ENCODE peak calls at places on chromosomes 11 and 22, in ten cellular contexts. One of them, this sample, is unnamed.

GRCh38 chr22:48799227-48799970 is 1028.3 kb downstream of the BRD1 start:
- DNase-seq in kidney epithelial cell: no peak
- DNase-seq in pancreas: no peak
- DNase-seq in prostate gland: no peak
- DNase-seq in cardiac muscle cell: no peak
- DNase-seq in Peyer's patch: no peak
- DNase-seq in GM06990: no peak
- DNase-seq in sigmoid colon: peak
- DNase-seq in gastrocnemius medialis: no peak
- DNase-seq in NB4: no peak
- DNase-seq in this sample: no peak

GRCh38 chr11:63212742-63213141 is 30.7 kb downstream of the SLC22A25 start:
- DNase-seq in kidney epithelial cell: no peak
- DNase-seq in pancreas: peak
- DNase-seq in prostate gland: no peak
- DNase-seq in cardiac muscle cell: peak
- DNase-seq in Peyer's patch: no peak
- DNase-seq in GM06990: no peak
- DNase-seq in sigmoid colon: no peak
- DNase-seq in gastrocnemius medialis: no peak
- DNase-seq in NB4: peak
- DNase-seq in this sample: peak

GRCh38 chr11:125950696-125951645 is 5.1 kb downstream of the VSIG10L2 start:
- DNase-seq in kidney epithelial cell: no peak
- DNase-seq in pancreas: peak
- DNase-seq in prostate gland: no peak
- DNase-seq in cardiac muscle cell: peak
- DNase-seq in Peyer's patch: no peak
- DNase-seq in GM06990: no peak
- DNase-seq in sigmoid colon: peak
- DNase-seq in gastrocnemius medialis: no peak
- DNase-seq in NB4: no peak
- DNase-seq in this sample: peak

GRCh38 chr22:20431520-20432237 is 5.9 kb downstream of the SCARF2 start:
- DNase-seq in kidney epithelial cell: no peak
- DNase-seq in pancreas: no peak
- DNase-seq in prostate gland: no peak
- DNase-seq in cardiac muscle cell: no peak
- DNase-seq in Peyer's patch: no peak
- DNase-seq in GM06990: no peak
- DNase-seq in sigmoid colon: peak
- DNase-seq in gastrocnemius medialis: no peak
- DNase-seq in NB4: no peak
- DNase-seq in this sample: no peak

GRCh38 chr22:44386386-44387035 is 73.8 kb upstream of the SHISAL1 start:
- DNase-seq in kidney epithelial cell: no peak
- DNase-seq in pancreas: no peak
- DNase-seq in prostate gland: no peak
- DNase-seq in cardiac muscle cell: no peak
- DNase-seq in Peyer's patch: no peak
- DNase-seq in GM06990: no peak
- DNase-seq in sigmoid colon: peak
- DNase-seq in gastrocnemius medialis: no peak
- DNase-seq in NB4: no peak
- DNase-seq in this sample: no peak

GRCh38 chr11:37370817-37371216 is 772.8 kb upstream of the RAG2 start:
- DNase-seq in kidney epithelial cell: peak
- DNase-seq in pancreas: no peak
- DNase-seq in prostate gland: no peak
- DNase-seq in cardiac muscle cell: no peak
- DNase-seq in Peyer's patch: no peak
- DNase-seq in GM06990: no peak
- DNase-seq in sigmoid colon: no peak
- DNase-seq in gastrocnemius medialis: no peak
- DNase-seq in NB4: no peak
- DNase-seq in this sample: no peak

GRCh38 chr11:131157678-131158077 is 212.7 kb upstream of the NTM start:
- DNase-seq in kidney epithelial cell: no peak
- DNase-seq in pancreas: no peak
- DNase-seq in prostate gland: no peak
- DNase-seq in cardiac muscle cell: no peak
- DNase-seq in Peyer's patch: no peak
- DNase-seq in GM06990: no peak
- DNase-seq in sigmoid colon: no peak
- DNase-seq in gastrocnemius medialis: no peak
- DNase-seq in NB4: no peak
- DNase-seq in this sample: no peak

GRCh38 chr11:124897681-124898680 is at the start of gene ROBO4:
- DNase-seq in kidney epithelial cell: peak
- DNase-seq in pancreas: no peak
- DNase-seq in prostate gland: no peak
- DNase-seq in cardiac muscle cell: peak
- DNase-seq in Peyer's patch: no peak
- DNase-seq in GM06990: no peak
- DNase-seq in sigmoid colon: peak
- DNase-seq in gastrocnemius medialis: no peak
- DNase-seq in NB4: no peak
- DNase-seq in this sample: peak

GRCh38 chr11:119671561-119672015 is 57.4 kb downstream of the NECTIN1 start:
- DNase-seq in kidney epithelial cell: no peak
- DNase-seq in pancreas: no peak
- DNase-seq in prostate gland: no peak
- DNase-seq in cardiac muscle cell: peak
- DNase-seq in Peyer's patch: no peak
- DNase-seq in GM06990: no peak
- DNase-seq in sigmoid colon: no peak
- DNase-seq in gastrocnemius medialis: no peak
- DNase-seq in NB4: no peak
- DNase-seq in this sample: peak

GRCh38 chr11:128598755-128599154 is 11.4 kb upstream of the ETS1 start:
- DNase-seq in kidney epithelial cell: no peak
- DNase-seq in pancreas: no peak
- DNase-seq in prostate gland: no peak
- DNase-seq in cardiac muscle cell: no peak
- DNase-seq in Peyer's patch: no peak
- DNase-seq in GM06990: no peak
- DNase-seq in sigmoid colon: no peak
- DNase-seq in gastrocnemius medialis: no peak
- DNase-seq in NB4: no peak
- DNase-seq in this sample: no peak

GRCh38 chr11:2797741-2798361 is 87.7 kb downstream of the CDKN1C start:
- DNase-seq in kidney epithelial cell: no peak
- DNase-seq in pancreas: no peak
- DNase-seq in prostate gland: no peak
- DNase-seq in cardiac muscle cell: no peak
- DNase-seq in Peyer's patch: no peak
- DNase-seq in GM06990: no peak
- DNase-seq in sigmoid colon: peak
- DNase-seq in gastrocnemius medialis: peak
- DNase-seq in NB4: no peak
- DNase-seq in this sample: no peak

GRCh38 chr11:74462009-74462408 is 5.3 kb downstream of the KCNE3 start:
- DNase-seq in kidney epithelial cell: no peak
- DNase-seq in pancreas: peak
- DNase-seq in prostate gland: no peak
- DNase-seq in cardiac muscle cell: peak
- DNase-seq in Peyer's patch: peak
- DNase-seq in GM06990: no peak
- DNase-seq in sigmoid colon: peak
- DNase-seq in gastrocnemius medialis: peak
- DNase-seq in NB4: peak
- DNase-seq in this sample: peak

GRCh38 chr11:74460065-74460464 is 7.3 kb downstream of the KCNE3 start:
- DNase-seq in kidney epithelial cell: no peak
- DNase-seq in pancreas: no peak
- DNase-seq in prostate gland: no peak
- DNase-seq in cardiac muscle cell: peak
- DNase-seq in Peyer's patch: no peak
- DNase-seq in GM06990: no peak
- DNase-seq in sigmoid colon: no peak
- DNase-seq in gastrocnemius medialis: no peak
- DNase-seq in NB4: peak
- DNase-seq in this sample: no peak

GRCh38 chr11:74462631-74463030 is 4.7 kb downstream of the KCNE3 start:
- DNase-seq in kidney epithelial cell: no peak
- DNase-seq in pancreas: no peak
- DNase-seq in prostate gland: no peak
- DNase-seq in cardiac muscle cell: no peak
- DNase-seq in Peyer's patch: no peak
- DNase-seq in GM06990: no peak
- DNase-seq in sigmoid colon: no peak
- DNase-seq in gastrocnemius medialis: no peak
- DNase-seq in NB4: peak
- DNase-seq in this sample: no peak

GRCh38 chr11:74459584-74459983 is 7.8 kb downstream of the KCNE3 start:
- DNase-seq in kidney epithelial cell: no peak
- DNase-seq in pancreas: no peak
- DNase-seq in prostate gland: no peak
- DNase-seq in cardiac muscle cell: peak
- DNase-seq in Peyer's patch: no peak
- DNase-seq in GM06990: no peak
- DNase-seq in sigmoid colon: no peak
- DNase-seq in gastrocnemius medialis: no peak
- DNase-seq in NB4: no peak
- DNase-seq in this sample: no peak

GRCh38 chr11:74460481-74461154 is 6.7 kb downstream of the KCNE3 start:
- DNase-seq in kidney epithelial cell: no peak
- DNase-seq in pancreas: no peak
- DNase-seq in prostate gland: no peak
- DNase-seq in cardiac muscle cell: peak
- DNase-seq in Peyer's patch: no peak
- DNase-seq in GM06990: no peak
- DNase-seq in sigmoid colon: no peak
- DNase-seq in gastrocnemius medialis: no peak
- DNase-seq in NB4: peak
- DNase-seq in this sample: peak
- H3K4me3 ChIP-seq in kidney epithelial cell: no peak
- H3K4me3 ChIP-seq in pancreas: no peak
- H3K4me3 ChIP-seq in prostate gland: no peak
- H3K4me3 ChIP-seq in cardiac muscle cell: no peak
- H3K4me3 ChIP-seq in Peyer's patch: no peak
- H3K4me3 ChIP-seq in GM06990: no peak
- H3K4me3 ChIP-seq in sigmoid colon: peak
- H3K4me3 ChIP-seq in gastrocnemius medialis: no peak
- H3K4me3 ChIP-seq in NB4: peak
- H3K4me3 ChIP-seq in this sample: no peak

GRCh38 chr11:59263225-59263894 is 50.6 kb upstream of the MPEG1 start:
- DNase-seq in kidney epithelial cell: no peak
- DNase-seq in pancreas: peak
- DNase-seq in prostate gland: no peak
- DNase-seq in cardiac muscle cell: no peak
- DNase-seq in Peyer's patch: peak
- DNase-seq in GM06990: no peak
- DNase-seq in sigmoid colon: no peak
- DNase-seq in gastrocnemius medialis: no peak
- DNase-seq in NB4: peak
- DNase-seq in this sample: no peak
- TF ChIP-seq CTCF in kidney epithelial cell: no peak
- TF ChIP-seq CTCF in pancreas: peak
- TF ChIP-seq CTCF in prostate gland: peak
- TF ChIP-seq CTCF in cardiac muscle cell: no peak
- TF ChIP-seq CTCF in Peyer's patch: peak
- TF ChIP-seq CTCF in GM06990: peak
- TF ChIP-seq CTCF in sigmoid colon: no peak
- TF ChIP-seq CTCF in gastrocnemius medialis: no peak
- TF ChIP-seq CTCF in NB4: peak
- TF ChIP-seq CTCF in this sample: no peak

GRCh38 chr11:74935285-74935684 is 13.6 kb downstream of the XRRA1 start:
- DNase-seq in kidney epithelial cell: no peak
- DNase-seq in pancreas: no peak
- DNase-seq in prostate gland: no peak
- DNase-seq in cardiac muscle cell: no peak
- DNase-seq in Peyer's patch: no peak
- DNase-seq in GM06990: no peak
- DNase-seq in sigmoid colon: no peak
- DNase-seq in gastrocnemius medialis: no peak
- DNase-seq in NB4: no peak
- DNase-seq in this sample: no peak
- H3K4me3 ChIP-seq in kidney epithelial cell: no peak
- H3K4me3 ChIP-seq in pancreas: no peak
- H3K4me3 ChIP-seq in prostate gland: no peak
- H3K4me3 ChIP-seq in cardiac muscle cell: no peak
- H3K4me3 ChIP-seq in Peyer's patch: no peak
- H3K4me3 ChIP-seq in GM06990: no peak
- H3K4me3 ChIP-seq in sigmoid colon: no peak
- H3K4me3 ChIP-seq in gastrocnemius medialis: no peak
- H3K4me3 ChIP-seq in NB4: no peak
- H3K4me3 ChIP-seq in this sample: no peak

GRCh38 chr11:97683733-97684132 is 1293.9 kb downstream of the JRKL start:
- DNase-seq in kidney epithelial cell: peak
- DNase-seq in pancreas: no peak
- DNase-seq in prostate gland: no peak
- DNase-seq in cardiac muscle cell: peak
- DNase-seq in Peyer's patch: no peak
- DNase-seq in GM06990: no peak
- DNase-seq in sigmoid colon: no peak
- DNase-seq in gastrocnemius medialis: no peak
- DNase-seq in NB4: peak
- DNase-seq in this sample: peak
- TF ChIP-seq CTCF in kidney epithelial cell: peak
- TF ChIP-seq CTCF in pancreas: no peak
- TF ChIP-seq CTCF in prostate gland: no peak
- TF ChIP-seq CTCF in cardiac muscle cell: no peak
- TF ChIP-seq CTCF in Peyer's patch: no peak
- TF ChIP-seq CTCF in GM06990: no peak
- TF ChIP-seq CTCF in sigmoid colon: no peak
- TF ChIP-seq CTCF in gastrocnemius medialis: no peak
- TF ChIP-seq CTCF in NB4: peak
- TF ChIP-seq CTCF in this sample: no peak

GRCh38 chr11:76798656-76799055 is 15.5 kb downstream of the TSKU start:
- DNase-seq in kidney epithelial cell: no peak
- DNase-seq in pancreas: no peak
- DNase-seq in prostate gland: no peak
- DNase-seq in cardiac muscle cell: no peak
- DNase-seq in Peyer's patch: no peak
- DNase-seq in GM06990: no peak
- DNase-seq in sigmoid colon: peak
- DNase-seq in gastrocnemius medialis: no peak
- DNase-seq in NB4: no peak
- DNase-seq in this sample: no peak
- H3K4me3 ChIP-seq in kidney epithelial cell: no peak
- H3K4me3 ChIP-seq in pancreas: no peak
- H3K4me3 ChIP-seq in prostate gland: no peak
- H3K4me3 ChIP-seq in cardiac muscle cell: no peak
- H3K4me3 ChIP-seq in Peyer's patch: peak
- H3K4me3 ChIP-seq in GM06990: no peak
- H3K4me3 ChIP-seq in sigmoid colon: peak
- H3K4me3 ChIP-seq in gastrocnemius medialis: peak
- H3K4me3 ChIP-seq in NB4: no peak
- H3K4me3 ChIP-seq in this sample: no peak

GRCh38 chr11:33391893-33392251 is 134.7 kb downstream of the HIPK3 start:
- DNase-seq in kidney epithelial cell: no peak
- DNase-seq in pancreas: no peak
- DNase-seq in prostate gland: no peak
- DNase-seq in cardiac muscle cell: no peak
- DNase-seq in Peyer's patch: no peak
- DNase-seq in GM06990: no peak
- DNase-seq in sigmoid colon: no peak
- DNase-seq in gastrocnemius medialis: no peak
- DNase-seq in NB4: no peak
- DNase-seq in this sample: no peak
- TF ChIP-seq CTCF in kidney epithelial cell: no peak
- TF ChIP-seq CTCF in pancreas: no peak
- TF ChIP-seq CTCF in prostate gland: no peak
- TF ChIP-seq CTCF in cardiac muscle cell: no peak
- TF ChIP-seq CTCF in Peyer's patch: no peak
- TF ChIP-seq CTCF in GM06990: no peak
- TF ChIP-seq CTCF in sigmoid colon: no peak
- TF ChIP-seq CTCF in gastrocnemius medialis: no peak
- TF ChIP-seq CTCF in NB4: no peak
- TF ChIP-seq CTCF in this sample: no peak

This sample was measured in cardiac fibroblast.